ENCODE peak calls at places on chromosomes 6 and 20, in five cellular contexts. L is ecto neural progenitor cell, H is mesenteric fat pad, P is Calu3, R is GM03348. D is an unnamed sample.

GRCh38 chr6:10411131-10411914 is 3.6 kb downstream of the TFAP2A start:
- DNase-seq in R (no peak), L (no peak), H (no peak), P (no peak), D (no peak)

GRCh38 chr6:144415835-144416237 is 130.7 kb downstream of the UTRN start:
- DNase-seq in L (no peak), P (peak), R (peak), H (no peak), D (no peak)

GRCh38 chr20:42641886-42642285 is 547.8 kb downstream of the PTPRT start:
- DNase-seq in R (no peak), H (no peak), P (no peak), L (no peak), D (no peak)

GRCh38 chr20:22333885-22334545 is 250.4 kb downstream of the FOXA2 start:
- DNase-seq in R (peak), P (peak), L (peak), H (no peak), D (peak)

GRCh38 chr6:9412951-9413559 is 977.7 kb upstream of the SLC35B3 start:
- DNase-seq in R (no peak), L (no peak), H (no peak), P (peak), D (peak)

GRCh38 chr6:111487656-111488055 is 4.6 kb upstream of the REV3L start:
- DNase-seq in P (no peak), R (peak), L (no peak), H (no peak), D (no peak)

GRCh38 chr20:25058797-25059486 is 1.0 kb upstream of the ACSS1 start:
- DNase-seq in H (peak), P (no peak), R (peak), L (no peak), D (peak)

GRCh38 chr6:136085370-136086115 is 164.6 kb downstream of the MTFR2 start:
- DNase-seq in H (no peak), R (peak), L (no peak), P (no peak), D (no peak)

GRCh38 chr20:52191132-52191435 is 495 bp downstream of the ZFP64 start:
- DNase-seq in L (no peak), H (no peak), R (peak), P (no peak), D (no peak)

GRCh38 chr20:23753194-23753548 is 2.4 kb upstream of the CST1 start:
- DNase-seq in L (no peak), R (no peak), P (no peak), H (no peak), D (no peak)

GRCh38 chr20:45772693-45773092 is 19.0 kb downstream of the WFDC3 start:
- DNase-seq in H (no peak), R (no peak), P (no peak), L (no peak), D (no peak)

GRCh38 chr6:17638212-17638611 is 38.1 kb downstream of the FAM8A1 start:
- DNase-seq in L (no peak), H (no peak), P (no peak), R (peak), D (no peak)

GRCh38 chr20:32510601-32511357 is 74.4 kb downstream of the NOL4L start:
- DNase-seq in L (no peak), P (no peak), H (no peak), R (no peak), D (peak)

GRCh38 chr6:100257661-100258395 is 206.9 kb downstream of the SIM1 start:
- DNase-seq in L (no peak), H (no peak), R (no peak), P (no peak), D (no peak)

D was measured in hepatocyte.